ENCODE peak calls at places on chromosomes 13 and 19, in five cellular contexts. N is heart left ventricle, Q is colonic mucosa, Y is GM12865, R is cardiac fibroblast. U is an unnamed sample.

GRCh38 chr19:43643326-43643725 is 3.7 kb upstream of the CADM4 start:
- DNase-seq in R (no peak), Y (no peak), Q (no peak), N (no peak), U (no peak)

GRCh38 chr13:76213423-76213904 is 577.3 kb downstream of the LMO7 start:
- DNase-seq in Q (no peak), R (no peak), Y (no peak), N (no peak), U (no peak)

GRCh38 chr19:46648070-46648960 is 12.3 kb upstream of the GNG8 start:
- DNase-seq in R (no peak), Y (no peak), Q (no peak), N (no peak), U (no peak)

GRCh38 chr13:27962128-27962841 is 6.8 kb downstream of the CDX2 start:
- DNase-seq in Q (peak), R (no peak), N (no peak), Y (no peak), U (no peak)

GRCh38 chr19:50330365-50331078 is 1.3 kb upstream of the KCNC3 start:
- DNase-seq in Y (peak), R (peak), N (peak), Q (peak), U (peak)

GRCh38 chr13:24282256-24282655 is 27.1 kb upstream of the C1QTNF9 start:
- DNase-seq in R (peak), Q (no peak), Y (no peak), N (no peak), U (no peak)

GRCh38 chr13:39038569-39038898 is 278 bp downstream of the NHLRC3 start:
- DNase-seq in N (peak), Q (peak), Y (peak), R (no peak), U (no peak)

GRCh38 chr13:26037302-26037701 is 14.5 kb downstream of the SHISA2 start:
- DNase-seq in N (no peak), R (peak), Q (peak), Y (peak), U (peak)

GRCh38 chr13:40191186-40191980 is 475.1 kb downstream of the FOXO1 start:
- DNase-seq in Q (no peak), R (peak), Y (no peak), N (no peak), U (no peak)

GRCh38 chr19:17255150-17255621 is 9.4 kb downstream of the USHBP1 start:
- DNase-seq in Q (no peak), Y (no peak), N (no peak), R (no peak), U (no peak)

GRCh38 chr19:56097776-56098175 is 23.3 kb downstream of the ZNF787 start:
- DNase-seq in N (no peak), Q (no peak), R (no peak), Y (no peak), U (no peak)

GRCh38 chr13:79187917-79188699 is 217.9 kb downstream of the RBM26 start:
- DNase-seq in R (no peak), Y (peak), N (no peak), Q (no peak), U (no peak)

GRCh38 chr13:101514695-101515275 is 62.3 kb downstream of the ITGBL1 start:
- DNase-seq in Q (peak), N (peak), R (peak), Y (peak), U (peak)

GRCh38 chr19:17615889-17616685 is 60.6 kb downstream of the COLGALT1 start:
- DNase-seq in Q (no peak), N (no peak), Y (no peak), R (no peak), U (no peak)

GRCh38 chr19:28332351-28332750 is 880.6 kb downstream of the UQCRFS1 start:
- DNase-seq in R (no peak), Q (no peak), Y (no peak), N (no peak), U (no peak)

GRCh38 chr19:10784257-10784656 is 51.8 kb downstream of the TMED1 start:
- DNase-seq in N (peak), Y (no peak), R (no peak), Q (no peak), U (no peak)

GRCh38 chr13:42484396-42484795 is 89.6 kb upstream of the TNFSF11 start:
- DNase-seq in Q (no peak), Y (no peak), N (no peak), R (peak), U (no peak)

GRCh38 chr13:41222259-41222852 is 28.0 kb upstream of the KBTBD7 start:
- DNase-seq in R (peak), N (peak), Y (peak), Q (peak), U (peak)

GRCh38 chr13:106623799-106624198 is 55.9 kb upstream of the ARGLU1 start:
- DNase-seq in R (no peak), Y (no peak), N (no peak), Q (no peak), U (no peak)

GRCh38 chr19:15463865-15464371 is 426 bp downstream of the RASAL3 start:
- DNase-seq in R (no peak), Q (peak), N (peak), Y (peak), U (no peak)

GRCh38 chr13:106083620-106084350 is 451.7 kb downstream of the EFNB2 start:
- DNase-seq in Q (peak), N (peak), Y (peak), R (peak), U (peak)

GRCh38 chr19:45825917-45826893 is 11.1 kb upstream of the RSPH6A start:
- DNase-seq in N (no peak), R (no peak), Y (no peak), Q (no peak), U (no peak)

GRCh38 chr13:111514646-111515617 is 194.5 kb downstream of the TEX29 start:
- DNase-seq in Q (no peak), Y (no peak), N (no peak), R (no peak), U (no peak)

GRCh38 chr13:101917833-101918755 is 465.6 kb downstream of the ITGBL1 start:
- DNase-seq in Y (no peak), R (no peak), N (no peak), Q (no peak), U (peak)

GRCh38 chr13:32023096-32023495 is 8.5 kb upstream of the FRY start:
- DNase-seq in R (no peak), Y (no peak), N (no peak), Q (no peak), U (no peak)

GRCh38 chr13:80132741-80133601 is 208.0 kb downstream of the SPRY2 start:
- DNase-seq in N (peak), Q (peak), Y (no peak), R (peak), U (peak)

GRCh38 chr19:50974702-50975555 is 5.5 kb upstream of the KLK6 start:
- DNase-seq in Y (no peak), R (no peak), Q (no peak), N (no peak), U (no peak)

GRCh38 chr13:79149210-79149609 is 256.8 kb downstream of the RBM26 start:
- DNase-seq in R (no peak), N (no peak), Q (no peak), Y (no peak), U (no peak)

GRCh38 chr19:5966941-5967340 is 11.0 kb downstream of the RANBP3 start:
- DNase-seq in Q (no peak), R (no peak), Y (no peak), N (no peak), U (no peak)

GRCh38 chr19:5967571-5967970 is 10.4 kb downstream of the RANBP3 start:
- DNase-seq in N (no peak), Y (no peak), Q (no peak), R (no peak), U (no peak)

GRCh38 chr19:5968431-5969373 is 9.2 kb downstream of the RANBP3 start:
- DNase-seq in R (no peak), Q (no peak), N (no peak), Y (no peak), U (no peak)

GRCh38 chr19:5969476-5969875 is 8.5 kb downstream of the RANBP3 start:
- DNase-seq in Y (no peak), N (no peak), Q (no peak), R (no peak), U (no peak)

DNA sequence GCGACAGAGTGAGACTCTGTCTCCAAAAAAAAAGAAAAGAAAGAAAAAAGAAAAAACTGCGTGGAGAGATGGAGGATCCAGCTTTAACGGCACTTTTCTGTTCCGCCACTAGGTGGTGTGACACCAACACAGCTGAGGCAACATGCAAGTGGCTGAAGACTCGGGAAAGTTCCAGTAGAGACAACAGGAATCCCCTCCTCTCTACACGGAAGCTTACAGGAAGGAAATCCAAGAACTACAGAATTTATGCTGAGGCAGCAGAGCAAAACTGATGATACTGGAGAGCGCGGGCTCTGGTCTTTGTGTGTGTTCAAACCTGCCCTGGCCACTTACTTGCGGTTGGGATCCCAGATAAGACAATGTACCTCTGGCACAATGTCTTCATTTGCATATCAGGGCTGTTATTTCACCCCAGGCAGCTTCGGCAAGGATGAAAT is 9.9 kb downstream of the RANBP3 start:
- DNase-seq in R (peak), N (peak), Y (peak), Q (peak), U (peak)
- H3K4me3 ChIP-seq in R (no peak), N (no peak), Y (no peak), Q (no peak), U (no peak)

DNA sequence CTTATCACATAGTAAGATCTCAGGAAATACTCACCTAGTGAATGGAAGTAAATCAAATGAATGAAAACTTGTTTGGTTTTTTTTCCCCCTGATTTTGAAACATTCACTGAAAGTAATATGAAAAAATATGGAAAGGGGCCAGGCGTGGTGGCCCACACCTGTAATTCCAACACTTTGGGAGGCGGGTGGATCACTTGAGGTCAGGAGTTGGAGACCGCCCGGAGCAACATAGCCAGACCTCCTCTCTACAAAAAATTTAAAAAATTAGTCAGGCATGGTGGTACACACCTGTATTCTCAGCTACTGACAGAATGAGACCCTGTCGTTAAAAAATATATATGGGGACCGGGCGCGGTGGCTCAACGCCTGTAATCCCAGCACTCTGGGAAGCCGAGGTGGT is 149.6 kb downstream of the SIPA1L3 start:
- DNase-seq in Y (no peak), R (no peak), Q (no peak), N (no peak), U (no peak)
- H3K4me3 ChIP-seq in Y (no peak), R (no peak), Q (no peak), N (no peak), U (no peak)

DNA sequence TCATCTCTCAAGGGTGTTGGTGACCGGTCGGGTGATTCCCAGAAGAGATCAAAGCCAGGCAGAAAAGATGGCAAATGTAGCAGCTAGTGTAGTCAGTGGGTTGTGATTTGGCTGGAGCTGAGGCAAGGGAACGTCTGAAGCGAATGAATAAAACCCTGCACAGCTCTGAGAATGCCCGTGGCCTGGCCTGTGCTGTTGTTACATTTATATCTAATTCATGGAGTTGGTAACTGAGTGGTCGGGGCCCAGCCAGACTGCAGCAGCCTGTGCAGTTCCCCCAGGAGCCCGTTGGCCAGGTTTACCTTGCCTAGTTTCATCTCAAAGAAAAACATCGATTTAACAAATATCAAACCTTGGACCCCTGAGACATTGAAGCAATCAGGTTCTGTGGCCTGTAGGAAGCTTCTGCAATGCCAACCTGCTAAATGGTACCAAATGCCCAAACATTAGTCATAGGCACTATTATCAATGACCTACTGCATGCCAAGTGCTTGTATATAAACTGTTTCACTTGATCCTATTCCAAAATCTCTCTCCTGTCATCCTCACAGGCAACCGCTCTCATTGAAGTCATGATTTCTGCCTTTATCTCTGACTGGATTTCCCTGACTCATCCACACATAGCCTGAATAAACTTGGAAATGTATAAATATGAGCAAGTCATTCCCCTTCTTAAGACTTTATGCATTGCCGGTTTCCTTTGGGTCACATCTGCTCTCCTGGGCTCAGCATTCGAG is 153.6 kb upstream of the SERP2 start:
- DNase-seq in N (no peak), Q (no peak), Y (no peak), R (peak), U (no peak)
- H3K4me3 ChIP-seq in N (no peak), Q (no peak), Y (no peak), R (no peak), U (no peak)

GRCh38 chr19:4454952-4455738 is 2.4 kb downstream of the UBXN6 start:
- DNase-seq in Q (no peak), R (peak), N (no peak), Y (no peak), U (no peak)
- H3K4me3 ChIP-seq in Q (no peak), R (peak), N (no peak), Y (no peak), U (no peak)

DNA sequence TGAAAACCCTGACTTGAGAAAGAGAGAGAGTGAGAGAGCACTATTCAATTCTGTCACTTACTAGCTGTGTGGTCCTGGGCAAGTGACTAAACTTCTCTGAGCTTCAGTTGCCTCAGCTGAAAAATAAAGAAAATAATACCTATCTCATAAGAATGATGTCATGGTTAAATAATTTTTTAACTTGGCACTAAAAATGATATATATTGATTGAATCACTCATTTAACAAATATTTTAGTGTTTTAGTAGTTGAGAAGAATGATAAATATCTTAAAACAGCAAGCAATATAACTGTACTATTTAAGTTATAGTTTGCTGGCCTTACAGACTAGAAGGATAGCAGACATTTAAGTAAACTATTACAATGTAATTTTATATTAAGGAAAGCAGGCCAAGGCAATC is 764.2 kb downstream of the DIAPH3 start:
- DNase-seq in R (no peak), N (no peak), Y (no peak), Q (no peak), U (no peak)
- H3K4me3 ChIP-seq in R (no peak), N (no peak), Y (no peak), Q (no peak), U (no peak)

GRCh38 chr13:112532837-112533745 is 54.9 kb downstream of the TUBGCP3 start:
- DNase-seq in R (no peak), Q (no peak), Y (no peak), N (no peak), U (peak)

GRCh38 chr13:112526146-112526853 is 61.7 kb downstream of the TUBGCP3 start:
- DNase-seq in N (no peak), R (no peak), Q (no peak), Y (no peak), U (no peak)

GRCh38 chr13:112525306-112525945 is 62.5 kb downstream of the TUBGCP3 start:
- DNase-seq in Q (no peak), N (no peak), Y (no peak), R (no peak), U (no peak)

GRCh38 chr13:112531263-112531794 is 56.6 kb downstream of the TUBGCP3 start:
- DNase-seq in Y (no peak), Q (no peak), N (no peak), R (no peak), U (peak)

GRCh38 chr13:112529216-112529615 is 58.7 kb downstream of the TUBGCP3 start:
- DNase-seq in N (no peak), Q (no peak), Y (no peak), R (no peak), U (no peak)
- H3K4me3 ChIP-seq in N (no peak), Q (no peak), Y (no peak), R (no peak), U (no peak)

GRCh38 chr13:36997716-36998427 is 1.3 kb downstream of the ALG5 start:
- DNase-seq in N (no peak), Y (no peak), Q (no peak), R (no peak), U (no peak)
- H3K4me3 ChIP-seq in N (no peak), Y (peak), Q (peak), R (peak), U (peak)

GRCh38 chr13:57982782-57983181 is 351.2 kb downstream of the PCDH17 start:
- DNase-seq in Y (no peak), R (no peak), N (no peak), Q (no peak), U (no peak)

GRCh38 chr13:57992416-57992815 is 360.9 kb downstream of the PCDH17 start:
- DNase-seq in Q (no peak), Y (no peak), R (no peak), N (no peak), U (no peak)

GRCh38 chr13:57988276-57988675 is 356.7 kb downstream of the PCDH17 start:
- DNase-seq in Y (no peak), N (no peak), R (no peak), Q (no peak), U (no peak)
- H3K4me3 ChIP-seq in Y (no peak), N (no peak), R (no peak), Q (no peak), U (no peak)

DNA sequence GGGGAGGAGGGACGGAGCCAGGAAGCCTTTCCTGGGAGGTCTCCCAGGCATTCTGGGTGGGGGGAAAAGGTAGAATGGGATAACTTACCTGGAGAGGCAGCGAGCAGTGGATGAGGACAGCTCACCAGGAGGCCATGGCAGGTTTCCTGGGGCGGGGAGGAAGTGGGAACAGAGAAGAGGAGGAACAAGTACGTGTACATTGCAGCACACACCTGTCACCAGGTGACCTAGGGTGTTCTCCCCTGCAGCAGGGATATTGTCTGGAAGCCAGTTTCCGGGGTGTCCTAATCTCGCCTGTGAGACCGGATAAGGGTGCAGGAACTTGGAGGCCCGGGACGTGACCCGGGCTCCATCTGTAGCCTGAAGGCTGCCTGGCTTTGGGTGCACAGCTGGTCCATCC is at the start of gene FUT3:
- DNase-seq in Y (no peak), R (no peak), N (no peak), Q (peak), U (no peak)
- H3K4me3 ChIP-seq in Y (no peak), R (no peak), N (no peak), Q (peak), U (no peak)

GRCh38 chr19:35756373-35757230 is at the start of gene HSPB6:
- DNase-seq in N (peak), Y (no peak), Q (peak), R (peak), U (no peak)

GRCh38 chr19:35754365-35755139 is 2.3 kb downstream of the HSPB6 start:
- DNase-seq in Y (no peak), Q (no peak), N (no peak), R (no peak), U (no peak)

GRCh38 chr19:35755550-35756371 is 1.1 kb downstream of the HSPB6 start:
- DNase-seq in N (peak), Q (peak), Y (no peak), R (peak), U (no peak)

GRCh38 chr19:35753634-35754364 is 3.0 kb downstream of the HSPB6 start:
- DNase-seq in N (no peak), Y (no peak), R (no peak), Q (no peak), U (no peak)

GRCh38 chr19:35755160-35755549 is 1.7 kb downstream of the HSPB6 start:
- DNase-seq in R (no peak), Y (no peak), N (no peak), Q (no peak), U (no peak)
- H3K4me3 ChIP-seq in R (peak), Y (no peak), N (peak), Q (peak), U (no peak)

U was measured in BE2C.